ENCODE peak calls at places on chromosomes 2 and 18, in four cellular contexts. K is breast epithelium, M is fibroblast of lung, H is GM23248. R is an unnamed sample.

GRCh38 chr2:161975062-161975812 is 98.8 kb downstream of the DPP4 start:
- DNase-seq in K (no peak), H (peak; percentile 27), M (no peak), R (no peak)

GRCh38 chr18:54112356-54112755 is 112.1 kb downstream of the MBD2 start:
- DNase-seq in K (no peak), H (peak; percentile 66), M (no peak), R (no peak)

GRCh38 chr2:41914936-41915335 is 132.9 kb upstream of the PKDCC start:
- DNase-seq in K (no peak), H (peak; percentile 46), M (peak; percentile 51), R (no peak)

GRCh38 chr2:17373041-17373440 is 145.2 kb downstream of the RAD51AP2 start:
- DNase-seq in H (peak; percentile 82), M (peak; percentile 34), K (no peak), R (no peak)

GRCh38 chr2:25855065-25855464 is 23.2 kb downstream of the ASXL2 start:
- DNase-seq in K (no peak), H (no peak), M (no peak), R (no peak)

GRCh38 chr2:112793449-112793978 is 9.2 kb upstream of the IL1A start:
- DNase-seq in K (no peak), M (peak; percentile 46), H (peak; percentile 52), R (no peak)

GRCh38 chr2:223995569-223995968 is 38.3 kb downstream of the MRPL44 start:
- DNase-seq in H (peak; percentile 72), M (peak; percentile 75), K (no peak), R (no peak)

GRCh38 chr18:40056085-40056484 is 1898.9 kb upstream of the PIK3C3 start:
- DNase-seq in H (no peak), K (no peak), M (peak; percentile 5), R (no peak)

GRCh38 chr2:238027591-238028415 is 33.0 kb upstream of the SCLY start:
- DNase-seq in H (no peak), K (no peak), M (no peak), R (no peak)

GRCh38 chr18:1050012-1050657 is 145.5 kb downstream of the ADCYAP1 start:
- DNase-seq in H (peak; percentile 33), M (no peak), K (no peak), R (no peak)

GRCh38 chr2:238158807-238159539 is at the start of gene ERFE:
- DNase-seq in H (peak; percentile 69), M (peak; percentile 34), K (no peak), R (no peak)

GRCh38 chr2:176553685-176554106 is 284.5 kb downstream of the MTX2 start:
- DNase-seq in H (peak; percentile 87), K (peak; percentile 54), M (peak; percentile 41), R (peak; percentile 6)

GRCh38 chr2:225274751-225275150 is 124.8 kb upstream of the NYAP2 start:
- DNase-seq in H (peak; percentile 4), M (peak; percentile 21), K (no peak), R (no peak)

GRCh38 chr18:62877448-62878221 is 162.3 kb downstream of the PHLPP1 start:
- DNase-seq in K (no peak), H (peak; percentile 44), M (peak; percentile 58), R (no peak)

GRCh38 chr2:46376586-46377286 is 79.5 kb downstream of the EPAS1 start:
- DNase-seq in K (no peak), H (no peak), M (no peak), R (no peak)

GRCh38 chr18:69400253-69400975 is at the start of gene DOK6:
- DNase-seq in H (peak; percentile 79), M (peak; percentile 83), K (peak; percentile 47), R (no peak)

GRCh38 chr2:98486374-98486981 is 41.8 kb downstream of the INPP4A start:
- DNase-seq in K (no peak), H (peak; percentile 11), M (no peak), R (no peak)

GRCh38 chr2:217370391-217370790 is 510.5 kb upstream of the TNP1 start:
- DNase-seq in M (no peak), H (peak; percentile 80), K (no peak), R (no peak)

GRCh38 chr2:15133461-15133860 is 427.7 kb downstream of the NBAS start:
- DNase-seq in H (no peak), M (no peak), K (no peak), R (no peak)

GRCh38 chr2:74003494-74004211 is 18.9 kb downstream of the TET3 start:
- DNase-seq in H (peak; percentile 91), M (peak; percentile 67), K (no peak), R (no peak)

DNA sequence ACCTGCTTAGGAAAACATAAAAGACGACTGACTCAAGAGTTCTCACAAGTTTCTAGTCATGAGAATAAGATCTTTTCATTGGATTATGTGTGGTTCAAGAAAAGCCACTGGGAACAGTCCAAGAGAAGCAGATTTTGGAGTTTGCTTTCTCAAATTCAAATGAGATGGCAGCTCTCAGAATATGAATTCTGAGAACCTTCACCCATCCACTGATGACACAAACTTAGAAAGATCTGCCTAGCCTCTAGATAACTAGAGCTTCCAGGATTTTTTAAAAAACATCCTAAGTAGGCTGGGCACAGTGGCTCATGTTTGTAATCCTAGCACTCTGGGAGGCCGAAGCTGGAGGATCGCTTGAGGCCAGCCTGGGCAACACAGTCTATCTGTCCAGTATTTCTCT is 26.8 kb downstream of the MEX3C start:
- DNase-seq in K (no peak), M (no peak), H (no peak), R (no peak)
- H3K4me1 ChIP-seq in K (no peaks in the 10 kb centered on the region), M (no peaks in the 10 kb centered on the region), H (no peaks in the 10 kb centered on the region), R (no peaks in the 10 kb centered on the region)

DNA sequence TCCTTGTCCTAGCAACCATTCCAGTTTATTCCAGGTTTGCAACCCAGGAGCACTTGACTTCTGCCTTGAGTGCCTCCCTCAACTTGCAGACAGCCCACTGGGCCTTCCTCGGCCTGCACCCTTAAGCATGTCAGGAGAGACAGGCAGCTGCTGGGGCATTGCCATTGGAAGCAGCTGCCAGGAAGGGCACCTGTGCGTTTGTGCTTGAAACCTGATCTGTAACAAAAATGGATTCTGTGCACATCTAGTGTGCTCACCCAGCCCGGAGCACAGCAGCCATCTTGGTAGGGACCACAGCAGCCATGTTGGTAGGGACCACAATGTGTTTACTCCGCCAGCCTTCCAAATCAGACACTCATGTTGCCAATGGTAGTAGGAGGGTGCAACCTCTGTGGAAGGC is 44.3 kb upstream of the GLI2 start:
- DNase-seq in H (no peak), M (no peak), K (no peak), R (no peak)
- H3K27me3 ChIP-seq in H (peaks cover 4% of the 10 kb centered on the region), M (peaks cover 21% of the 10 kb centered on the region), K (no peaks in the 10 kb centered on the region), R (no peaks in the 10 kb centered on the region)

GRCh38 chr2:20611077-20611843 is 39.6 kb downstream of the HS1BP3 start:
- DNase-seq in H (no peak), M (peak; percentile 98), K (peak; percentile 77), R (no peak)

GRCh38 chr2:20607446-20607845 is 43.5 kb downstream of the HS1BP3 start:
- DNase-seq in K (no peak), M (no peak), H (no peak), R (no peak)

GRCh38 chr2:20609995-20610357 is 40.9 kb downstream of the HS1BP3 start:
- DNase-seq in M (no peak), K (peak; percentile 7), H (no peak), R (no peak)

GRCh38 chr2:20608666-20609348 is 42.1 kb downstream of the HS1BP3 start:
- DNase-seq in M (no peak), H (no peak), K (peak; percentile 37), R (peak; percentile 9)

GRCh38 chr2:20609349-20609994 is 41.4 kb downstream of the HS1BP3 start:
- DNase-seq in H (peak; percentile 58), M (peak; percentile 76), K (peak; percentile 25), R (peak; percentile 44)
- H3K4me1 ChIP-seq in H (peaks cover 11% of the 10 kb centered on the region), M (peaks cover 35% of the 10 kb centered on the region), K (peaks cover 8% of the 10 kb centered on the region), R (peaks cover 66% of the 10 kb centered on the region)

GRCh38 chr2:10913501-10914271 is 2.0 kb downstream of the KCNF1 start:
- DNase-seq in M (no peak), H (no peak), K (peak; percentile 47), R (no peak)
- H3K27me3 ChIP-seq in M (peaks cover 6% of the 10 kb centered on the region), H (peaks cover 5% of the 10 kb centered on the region), K (no peaks in the 10 kb centered on the region), R (peaks cover 26% of the 10 kb centered on the region)

GRCh38 chr2:19855528-19856431 is 46.0 kb downstream of the TTC32 start:
- DNase-seq in K (no peak), M (no peak), H (no peak), R (peak; percentile 51)
- H3K4me1 ChIP-seq in K (no peaks in the 10 kb centered on the region), M (peaks cover 12% of the 10 kb centered on the region), H (peaks cover 6% of the 10 kb centered on the region), R (peaks cover 17% of the 10 kb centered on the region)

GRCh38 chr2:222291485-222291841 is 7.3 kb downstream of the PAX3 start:
- DNase-seq in K (no peak), H (no peak), M (no peak), R (no peak)
- H3K27me3 ChIP-seq in K (no peaks in the 10 kb centered on the region), H (peaks cover 94% of the 10 kb centered on the region), M (peaks cover 59% of the 10 kb centered on the region), R (peaks cover 66% of the 10 kb centered on the region)

GRCh38 chr2:120826260-120826648 is 90.6 kb downstream of the GLI2 start:
- DNase-seq in M (no peak), K (no peak), H (no peak), R (no peak)
- H3K4me1 ChIP-seq in M (peaks cover 23% of the 10 kb centered on the region), K (no peaks in the 10 kb centered on the region), H (peaks cover 3% of the 10 kb centered on the region), R (no peaks in the 10 kb centered on the region)